ENCODE peak calls at places on chromosome X, in eight cellular contexts. Q is CD4-positive, CD25-positive, alpha-beta regulatory T cell; D is body of pancreas; N is stimulated activated CD8-positive, alpha-beta memory T cell treated with anti-CD3 and anti-CD28 coated beads, Interleukin-7, amount 100 ng/mL, for 48 hours; E is activated CD4-positive, alpha-beta T cell treated with anti-CD3 and anti-CD28 coated beads, Interleukin-2, amount 50 U/mL, for 4 hours; Z is stimulated activated naive CD4-positive, alpha-beta T cell; R is KBM-7; K is left lung. L is an unnamed sample.

GRCh38 chrX:53682885-53683555 is 3.5 kb downstream of the HUWE1 start:
- DNase-seq in Q (peak), D (no peak), N (no peak), E (peak), Z (peak), R (peak), K (no peak), L (no peak)

GRCh38 chrX:27619975-27620374 is 29.8 kb downstream of the DCAF8L2 start:
- DNase-seq in Q (no peak), D (no peak), N (no peak), E (no peak), Z (no peak), R (peak), K (no peak), L (no peak)

GRCh38 chrX:110146521-110146920 is 143.6 kb downstream of the TMEM164 start:
- DNase-seq in Q (peak), D (peak), N (no peak), E (no peak), Z (no peak), R (peak), K (no peak), L (no peak)

GRCh38 chrX:15349046-15349445 is 13.7 kb upstream of the PIGA start:
- DNase-seq in Q (peak), D (peak), N (no peak), E (no peak), Z (no peak), R (peak), K (no peak), L (no peak)

GRCh38 chrX:6021316-6022091 is 207.2 kb downstream of the NLGN4X start:
- DNase-seq in Q (peak), D (peak), N (no peak), E (no peak), Z (no peak), R (peak), K (no peak), L (peak)

GRCh38 chrX:68697036-68697435 is 49.6 kb downstream of the STARD8 start:
- DNase-seq in Q (no peak), D (no peak), N (no peak), E (no peak), Z (no peak), R (no peak), K (no peak), L (no peak)

GRCh38 chrX:103783971-103784370 is 7.3 kb downstream of the PLP1 start:
- DNase-seq in Q (no peak), D (no peak), N (no peak), E (no peak), Z (no peak), R (no peak), K (no peak), L (no peak)

GRCh38 chrX:129654652-129655546 is at the start of gene APLN:
- DNase-seq in Q (no peak), D (peak), N (no peak), E (no peak), Z (no peak), R (peak), K (peak), L (no peak)

GRCh38 chrX:154892263-154892662 is 6.1 kb downstream of the F8A1 start:
- DNase-seq in Q (no peak), D (no peak), N (no peak), E (no peak), Z (no peak), R (no peak), K (no peak), L (no peak)

GRCh38 chrX:120293015-120293414 is 18.2 kb downstream of the TMEM255A start:
- DNase-seq in Q (no peak), D (no peak), N (no peak), E (no peak), Z (no peak), R (no peak), K (no peak), L (no peak)

GRCh38 chrX:7117587-7117986 is 29.9 kb upstream of the STS start:
- DNase-seq in Q (no peak), D (no peak), N (no peak), E (no peak), Z (no peak), R (no peak), K (no peak), L (no peak)

GRCh38 chrX:140572724-140573123 is 67.9 kb upstream of the SOX3 start:
- DNase-seq in Q (no peak), D (peak), N (no peak), E (no peak), Z (no peak), R (peak), K (no peak), L (peak)

GRCh38 chrX:152897216-152898144 is at the start of gene ZNF185:
- DNase-seq in Q (no peak), D (peak), N (no peak), E (no peak), Z (no peak), R (no peak), K (peak), L (peak)

GRCh38 chrX:77962068-77962902 is 7.2 kb downstream of the PGAM4 start:
- DNase-seq in Q (no peak), D (no peak), N (no peak), E (no peak), Z (no peak), R (no peak), K (no peak), L (no peak)

GRCh38 chrX:32614707-32615106 is 596.6 kb downstream of the DMD start:
- DNase-seq in Q (no peak), D (no peak), N (no peak), E (no peak), Z (no peak), R (no peak), K (no peak), L (no peak)

GRCh38 chrX:45172890-45173289 is 27.8 kb downstream of the DIPK2B start:
- DNase-seq in Q (no peak), D (no peak), N (no peak), E (no peak), Z (no peak), R (peak), K (no peak), L (no peak)

GRCh38 chrX:30943984-30944383 is 54.9 kb upstream of the TAB3 start:
- DNase-seq in Q (no peak), D (no peak), N (no peak), E (no peak), Z (no peak), R (peak), K (no peak), L (no peak)

L was measured in mesothelial cell of epicardium.